ENCODE peak calls at places on chromosome 20, in four cellular contexts. G, D, B and P are unnamed samples.

GRCh38 chr20:25041813-25042530 is 16.0 kb downstream of the ACSS1 start:
- DNase-seq in G (no peak), D (no peak), B (no peak), P (no peak)

GRCh38 chr20:16236589-16237241 is 336.5 kb downstream of the KIF16B start:
- DNase-seq in G (no peak), D (no peak), B (no peak), P (no peak)

GRCh38 chr20:37319120-37319717 is 26.7 kb upstream of the SRC start:
- DNase-seq in G (no peak), D (no peak), B (peak), P (no peak)

GRCh38 chr20:49700411-49701185 is 13.1 kb downstream of the B4GALT5 start:
- DNase-seq in G (no peak), D (no peak), B (peak), P (no peak)

GRCh38 chr20:53513489-53514298 is 79.9 kb downstream of the ZNF217 start:
- DNase-seq in G (no peak), D (no peak), B (peak), P (peak)

GRCh38 chr20:24147961-24148360 is 159.4 kb upstream of the GGTLC1 start:
- DNase-seq in G (no peak), D (no peak), B (no peak), P (no peak)

GRCh38 chr20:10519361-10520048 is 84.4 kb downstream of the SLX4IP start:
- DNase-seq in G (no peak), D (no peak), B (peak), P (no peak)

GRCh38 chr20:62907377-62908317 is 18.7 kb downstream of the DIDO1 start:
- DNase-seq in G (no peak), D (no peak), B (peak), P (no peak)

GRCh38 chr20:41425180-41425884 is 58.7 kb upstream of the EMILIN3 start:
- DNase-seq in G (no peak), D (no peak), B (peak), P (no peak)

GRCh38 chr20:8018928-8019177 is 708 bp downstream of the TMX4 start:
- DNase-seq in G (no peak), D (no peak), B (no peak), P (no peak)

GRCh38 chr20:33166533-33167113 is 1.3 kb upstream of the BPIFA2 start:
- DNase-seq in G (no peak), D (no peak), B (no peak), P (no peak)

GRCh38 chr20:10929023-10929422 is 255.2 kb upstream of the JAG1 start:
- DNase-seq in G (no peak), D (no peak), B (no peak), P (no peak)